ENCODE peak calls at places on chromosomes 4 and X, in five cellular contexts. One of them, this sample, is unnamed.

GRCh38 chr4:74161676-74162450 is 3.9 kb downstream of the MTHFD2L start:
- DNase-seq in cardiac muscle cell: peak
- DNase-seq in esophagus squamous epithelium: no peak
- DNase-seq in heart left ventricle: no peak
- DNase-seq in heart right ventricle: no peak
- DNase-seq in this sample: peak

GRCh38 chrX:100880368-100880767 is 6.2 kb upstream of the NOX1 start:
- DNase-seq in cardiac muscle cell: no peak
- DNase-seq in esophagus squamous epithelium: no peak
- DNase-seq in heart left ventricle: no peak
- DNase-seq in heart right ventricle: no peak
- DNase-seq in this sample: no peak

GRCh38 chr4:6785572-6785925 is 3.0 kb downstream of the KIAA0232 start:
- DNase-seq in cardiac muscle cell: no peak
- DNase-seq in esophagus squamous epithelium: no peak
- DNase-seq in heart left ventricle: no peak
- DNase-seq in heart right ventricle: no peak
- DNase-seq in this sample: no peak

GRCh38 chr4:105651879-105652640 is 56.4 kb downstream of the INTS12 start:
- DNase-seq in cardiac muscle cell: no peak
- DNase-seq in esophagus squamous epithelium: no peak
- DNase-seq in heart left ventricle: no peak
- DNase-seq in heart right ventricle: no peak
- DNase-seq in this sample: no peak

GRCh38 chrX:100606753-100607152 is 22.0 kb downstream of the TNMD start:
- DNase-seq in cardiac muscle cell: no peak
- DNase-seq in esophagus squamous epithelium: no peak
- DNase-seq in heart left ventricle: no peak
- DNase-seq in heart right ventricle: no peak
- DNase-seq in this sample: no peak

GRCh38 chrX:8067754-8068469 is 103.2 kb downstream of the VCX2 start:
- DNase-seq in cardiac muscle cell: no peak
- DNase-seq in esophagus squamous epithelium: no peak
- DNase-seq in heart left ventricle: no peak
- DNase-seq in heart right ventricle: no peak
- DNase-seq in this sample: peak

GRCh38 chrX:1767026-1767425 is 152.2 kb downstream of the ASMT start:
- DNase-seq in cardiac muscle cell: no peak
- DNase-seq in esophagus squamous epithelium: no peak
- DNase-seq in heart left ventricle: no peak
- DNase-seq in heart right ventricle: no peak
- DNase-seq in this sample: no peak

GRCh38 chrX:38232287-38232686 is 11.6 kb upstream of the SRPX start:
- DNase-seq in cardiac muscle cell: peak
- DNase-seq in esophagus squamous epithelium: no peak
- DNase-seq in heart left ventricle: no peak
- DNase-seq in heart right ventricle: no peak
- DNase-seq in this sample: peak

GRCh38 chr4:13921805-13922204 is 294.3 kb upstream of the BOD1L1 start:
- DNase-seq in cardiac muscle cell: peak
- DNase-seq in esophagus squamous epithelium: no peak
- DNase-seq in heart left ventricle: no peak
- DNase-seq in heart right ventricle: no peak
- DNase-seq in this sample: peak

GRCh38 chrX:79366888-79367749 is at the start of gene ITM2A:
- DNase-seq in cardiac muscle cell: peak
- DNase-seq in esophagus squamous epithelium: no peak
- DNase-seq in heart left ventricle: peak
- DNase-seq in heart right ventricle: peak
- DNase-seq in this sample: no peak

GRCh38 chr4:105145059-105145912 is 1.4 kb upstream of the TET2 start:
- DNase-seq in cardiac muscle cell: no peak
- DNase-seq in esophagus squamous epithelium: no peak
- DNase-seq in heart left ventricle: no peak
- DNase-seq in heart right ventricle: no peak
- DNase-seq in this sample: peak

GRCh38 chr4:177987896-177988295 is 545.7 kb upstream of the AGA start:
- DNase-seq in cardiac muscle cell: no peak
- DNase-seq in esophagus squamous epithelium: no peak
- DNase-seq in heart left ventricle: no peak
- DNase-seq in heart right ventricle: no peak
- DNase-seq in this sample: no peak

GRCh38 chr4:109302366-109303140 is at the start of gene COL25A1:
- DNase-seq in cardiac muscle cell: peak
- DNase-seq in esophagus squamous epithelium: no peak
- DNase-seq in heart left ventricle: peak
- DNase-seq in heart right ventricle: peak
- DNase-seq in this sample: peak

GRCh38 chr4:139851133-139851532 is 185.5 kb downstream of the MGST2 start:
- DNase-seq in cardiac muscle cell: no peak
- DNase-seq in esophagus squamous epithelium: no peak
- DNase-seq in heart left ventricle: no peak
- DNase-seq in heart right ventricle: no peak
- DNase-seq in this sample: no peak

GRCh38 chr4:22471999-22472434 is 43.8 kb downstream of the ADGRA3 start:
- DNase-seq in cardiac muscle cell: no peak
- DNase-seq in esophagus squamous epithelium: no peak
- DNase-seq in heart left ventricle: no peak
- DNase-seq in heart right ventricle: no peak
- DNase-seq in this sample: no peak

GRCh38 chr4:52059372-52059771 is 8.3 kb downstream of the SPATA18 start:
- DNase-seq in cardiac muscle cell: peak
- DNase-seq in esophagus squamous epithelium: no peak
- DNase-seq in heart left ventricle: no peak
- DNase-seq in heart right ventricle: peak
- DNase-seq in this sample: peak

GRCh38 chr4:118557298-118557851 is 127.8 kb upstream of the METTL14 start:
- DNase-seq in cardiac muscle cell: peak
- DNase-seq in esophagus squamous epithelium: no peak
- DNase-seq in heart left ventricle: no peak
- DNase-seq in heart right ventricle: no peak
- DNase-seq in this sample: peak

GRCh38 chr4:108118505-108118904 is 50.2 kb downstream of the LEF1 start:
- DNase-seq in cardiac muscle cell: no peak
- DNase-seq in esophagus squamous epithelium: no peak
- DNase-seq in heart left ventricle: no peak
- DNase-seq in heart right ventricle: no peak
- DNase-seq in this sample: peak

GRCh38 chr4:74223801-74224200 is 65.9 kb downstream of the MTHFD2L start:
- DNase-seq in cardiac muscle cell: peak
- DNase-seq in esophagus squamous epithelium: no peak
- DNase-seq in heart left ventricle: no peak
- DNase-seq in heart right ventricle: no peak
- DNase-seq in this sample: no peak

GRCh38 chr4:104491396-104491821 is 3.3 kb downstream of the CXXC4 start:
- DNase-seq in cardiac muscle cell: peak
- DNase-seq in esophagus squamous epithelium: no peak
- DNase-seq in heart left ventricle: no peak
- DNase-seq in heart right ventricle: peak
- DNase-seq in this sample: peak

GRCh38 chr4:107600993-107601392 is 119.0 kb downstream of the PAPSS1 start:
- DNase-seq in cardiac muscle cell: no peak
- DNase-seq in esophagus squamous epithelium: no peak
- DNase-seq in heart left ventricle: no peak
- DNase-seq in heart right ventricle: no peak
- DNase-seq in this sample: no peak

GRCh38 chrX:125378205-125378604 is 58.5 kb downstream of the TEX13C start:
- DNase-seq in cardiac muscle cell: no peak
- DNase-seq in esophagus squamous epithelium: no peak
- DNase-seq in heart left ventricle: no peak
- DNase-seq in heart right ventricle: no peak
- DNase-seq in this sample: no peak

GRCh38 chrX:119303137-119303536 is 67.1 kb downstream of the PGRMC1 start:
- DNase-seq in cardiac muscle cell: no peak
- DNase-seq in esophagus squamous epithelium: no peak
- DNase-seq in heart left ventricle: no peak
- DNase-seq in heart right ventricle: no peak
- DNase-seq in this sample: no peak

GRCh38 chr4:169410839-169411770 is 140.3 kb upstream of the SH3RF1 start:
- DNase-seq in cardiac muscle cell: peak
- DNase-seq in esophagus squamous epithelium: no peak
- DNase-seq in heart left ventricle: peak
- DNase-seq in heart right ventricle: peak
- DNase-seq in this sample: peak

GRCh38 chr4:95415346-95415771 is 133.4 kb downstream of the UNC5C start:
- DNase-seq in cardiac muscle cell: peak
- DNase-seq in esophagus squamous epithelium: no peak
- DNase-seq in heart left ventricle: no peak
- DNase-seq in heart right ventricle: no peak
- DNase-seq in this sample: peak

GRCh38 chr4:10346023-10346422 is 111.2 kb downstream of the ZNF518B start:
- DNase-seq in cardiac muscle cell: peak
- DNase-seq in esophagus squamous epithelium: no peak
- DNase-seq in heart left ventricle: no peak
- DNase-seq in heart right ventricle: no peak
- DNase-seq in this sample: no peak

GRCh38 chr4:37827030-37827705 is 682 bp downstream of the PGM2 start:
- DNase-seq in cardiac muscle cell: peak
- DNase-seq in esophagus squamous epithelium: no peak
- DNase-seq in heart left ventricle: no peak
- DNase-seq in heart right ventricle: peak
- DNase-seq in this sample: peak

GRCh38 chr4:102036619-102037376 is 246.3 kb downstream of the BANK1 start:
- DNase-seq in cardiac muscle cell: peak
- DNase-seq in esophagus squamous epithelium: no peak
- DNase-seq in heart left ventricle: no peak
- DNase-seq in heart right ventricle: no peak
- DNase-seq in this sample: peak

DNA sequence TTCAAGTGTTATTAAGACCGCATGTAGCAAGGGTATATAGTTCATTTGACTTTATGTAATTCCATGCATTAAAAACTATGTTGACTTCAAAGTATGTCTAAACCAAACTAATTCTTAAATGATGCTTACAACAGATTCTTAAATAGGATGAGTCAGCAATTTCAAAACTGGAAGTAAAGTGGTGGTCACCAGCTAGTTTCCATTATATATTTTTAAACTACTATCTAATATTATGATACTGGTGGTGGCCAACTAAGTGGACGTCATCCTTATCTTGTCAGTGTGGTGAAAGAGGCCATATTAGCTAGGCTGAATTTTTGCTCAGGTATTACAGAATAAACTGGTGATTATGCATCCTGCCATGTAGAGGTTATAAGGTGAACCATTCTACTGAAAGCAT is 1.2 kb downstream of the IL15 start:
- DNase-seq in cardiac muscle cell: peak
- DNase-seq in esophagus squamous epithelium: no peak
- DNase-seq in heart left ventricle: no peak
- DNase-seq in heart right ventricle: no peak
- DNase-seq in this sample: no peak
- H3K4me3 ChIP-seq in cardiac muscle cell: no peak
- H3K4me3 ChIP-seq in esophagus squamous epithelium: peak
- H3K4me3 ChIP-seq in heart left ventricle: peak
- H3K4me3 ChIP-seq in heart right ventricle: peak
- H3K4me3 ChIP-seq in this sample: peak

GRCh38 chr4:161254375-161254774 is 909.4 kb downstream of the FSTL5 start:
- DNase-seq in cardiac muscle cell: no peak
- DNase-seq in esophagus squamous epithelium: no peak
- DNase-seq in heart left ventricle: no peak
- DNase-seq in heart right ventricle: no peak
- DNase-seq in this sample: no peak

GRCh38 chr4:161256172-161256571 is 907.6 kb downstream of the FSTL5 start:
- DNase-seq in cardiac muscle cell: no peak
- DNase-seq in esophagus squamous epithelium: no peak
- DNase-seq in heart left ventricle: no peak
- DNase-seq in heart right ventricle: no peak
- DNase-seq in this sample: peak

GRCh38 chr4:161252520-161253141 is 911.2 kb downstream of the FSTL5 start:
- DNase-seq in cardiac muscle cell: peak
- DNase-seq in esophagus squamous epithelium: no peak
- DNase-seq in heart left ventricle: no peak
- DNase-seq in heart right ventricle: no peak
- DNase-seq in this sample: peak

GRCh38 chr4:161260819-161261218 is 903.0 kb downstream of the FSTL5 start:
- DNase-seq in cardiac muscle cell: no peak
- DNase-seq in esophagus squamous epithelium: no peak
- DNase-seq in heart left ventricle: no peak
- DNase-seq in heart right ventricle: no peak
- DNase-seq in this sample: no peak

DNA sequence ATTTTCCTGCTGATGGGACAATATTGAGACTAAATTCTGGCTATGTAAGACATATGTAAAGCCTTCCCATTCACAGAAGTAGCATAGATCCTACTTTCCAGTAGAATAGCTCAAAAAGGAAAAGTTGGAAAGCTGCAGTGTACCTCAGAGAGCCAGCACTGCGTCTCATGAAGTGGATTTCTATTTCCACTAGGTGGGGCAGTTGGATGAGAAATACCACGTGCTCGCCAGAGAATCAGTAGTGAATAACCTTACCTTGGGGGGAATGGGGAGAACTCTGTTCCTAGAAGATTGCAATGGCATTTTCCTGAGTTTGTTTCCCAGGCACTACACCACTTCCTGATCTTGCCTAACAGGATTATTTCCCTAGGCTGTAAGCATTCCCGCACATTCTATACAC is 907.1 kb downstream of the FSTL5 start:
- DNase-seq in cardiac muscle cell: no peak
- DNase-seq in esophagus squamous epithelium: no peak
- DNase-seq in heart left ventricle: no peak
- DNase-seq in heart right ventricle: no peak
- DNase-seq in this sample: no peak
- TF ChIP-seq CTCF in cardiac muscle cell: no peak
- TF ChIP-seq CTCF in esophagus squamous epithelium: no peak
- TF ChIP-seq CTCF in heart left ventricle: no peak
- TF ChIP-seq CTCF in heart right ventricle: no peak
- TF ChIP-seq CTCF in this sample: peak

DNA sequence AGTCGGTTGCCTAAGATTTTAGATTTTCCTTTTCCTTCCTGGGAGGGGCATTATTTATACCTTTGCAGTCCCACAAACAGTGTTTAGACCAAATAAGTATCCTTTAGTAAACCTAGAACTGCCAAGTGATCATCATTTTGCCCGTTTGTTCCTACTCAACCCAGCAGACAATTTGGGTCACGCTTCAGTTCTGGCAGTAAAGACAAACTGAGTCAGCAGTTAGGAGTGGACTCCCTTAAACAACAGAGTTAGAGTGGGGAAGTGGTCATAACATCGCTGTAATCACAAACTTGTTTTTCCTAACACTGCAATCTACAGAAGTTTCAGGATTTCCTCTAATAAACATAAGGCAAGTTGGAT is 782 bp upstream of the WDFY3 start:
- DNase-seq in cardiac muscle cell: peak
- DNase-seq in esophagus squamous epithelium: no peak
- DNase-seq in heart left ventricle: no peak
- DNase-seq in heart right ventricle: peak
- DNase-seq in this sample: peak
- H3K4me3 ChIP-seq in cardiac muscle cell: peak
- H3K4me3 ChIP-seq in esophagus squamous epithelium: peak
- H3K4me3 ChIP-seq in heart left ventricle: peak
- H3K4me3 ChIP-seq in heart right ventricle: peak
- H3K4me3 ChIP-seq in this sample: peak

DNA sequence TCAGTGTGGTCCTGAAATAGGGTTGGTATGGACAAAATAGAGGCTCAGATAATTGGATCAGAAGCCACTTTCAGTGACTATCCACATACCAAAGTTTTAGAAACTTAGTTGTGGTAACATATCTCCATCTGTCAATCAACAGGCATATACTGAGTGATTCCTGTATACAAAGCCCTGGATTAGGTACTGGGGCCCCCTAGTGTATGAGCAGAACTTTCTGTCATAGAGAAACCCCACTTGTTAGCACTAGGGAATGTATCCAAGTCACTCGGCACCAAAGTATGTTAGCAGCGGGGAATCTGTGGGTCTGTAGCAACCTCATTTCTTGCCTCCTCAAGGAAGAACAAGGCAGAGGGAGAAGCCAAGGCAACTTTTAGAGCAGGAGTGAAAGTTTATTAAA is 50.7 kb downstream of the MAP7D3 start:
- DNase-seq in cardiac muscle cell: peak
- DNase-seq in esophagus squamous epithelium: no peak
- DNase-seq in heart left ventricle: no peak
- DNase-seq in heart right ventricle: no peak
- DNase-seq in this sample: peak
- TF ChIP-seq CTCF in cardiac muscle cell: peak
- TF ChIP-seq CTCF in esophagus squamous epithelium: peak
- TF ChIP-seq CTCF in heart left ventricle: peak
- TF ChIP-seq CTCF in heart right ventricle: peak
- TF ChIP-seq CTCF in this sample: peak

This sample was measured in astrocyte of the spinal cord.